ENCODE peak calls at places on chromosomes 16 and 17, in seven cellular contexts. I is tibial nerve, M is astrocyte, R is fibroblast of lung, D is ascending aorta, Y is tibial artery, J is nephron progenitor cell. S is an unnamed sample.

GRCh38 chr17:45740553-45741330 is 43.4 kb upstream of the CRHR1 start:
- DNase-seq in I (no peak), M (peak; percentile 2), R (peak; percentile 11), D (no peak), Y (peak; percentile 35), J (peak; percentile 72), S (peak; percentile 46)

GRCh38 chr16:55508941-55509920 is at the start of gene LPCAT2:
- DNase-seq in I (peak; percentile 83), M (peak; percentile 73), R (peak; percentile 81), D (no peak), Y (peak; percentile 89), J (peak; percentile 92), S (peak; percentile 69)

GRCh38 chr16:58421029-58421428 is 28.8 kb downstream of the GINS3 start:
- DNase-seq in I (no peak), M (no peak), R (no peak), D (no peak), Y (no peak), J (no peak), S (no peak)

GRCh38 chr17:63480826-63481487 is 4.1 kb downstream of the ACE start:
- DNase-seq in I (no peak), M (no peak), R (no peak), D (no peak), Y (no peak), J (no peak), S (no peak)

GRCh38 chr17:73822371-73822770 is 178.1 kb upstream of the SDK2 start:
- DNase-seq in I (no peak), M (no peak), R (no peak), D (no peak), Y (no peak), J (no peak), S (no peak)

GRCh38 chr16:24969071-24969470 is 46.1 kb downstream of the ARHGAP17 start:
- DNase-seq in I (no peak), M (no peak), R (no peak), D (no peak), Y (no peak), J (no peak), S (no peak)

GRCh38 chr17:68591583-68591982 is 9.6 kb downstream of the FAM20A start:
- DNase-seq in I (no peak), M (no peak), R (no peak), D (no peak), Y (no peak), J (peak; percentile 20), S (no peak)

GRCh38 chr17:82529914-82530300 is 10.4 kb downstream of the FOXK2 start:
- DNase-seq in I (no peak), M (no peak), R (no peak), D (no peak), Y (no peak), J (no peak), S (no peak)

GRCh38 chr17:8176998-8177731 is 985 bp upstream of the TMEM107 start:
- DNase-seq in I (no peak), M (no peak), R (no peak), D (no peak), Y (no peak), J (no peak), S (no peak)

DNA sequence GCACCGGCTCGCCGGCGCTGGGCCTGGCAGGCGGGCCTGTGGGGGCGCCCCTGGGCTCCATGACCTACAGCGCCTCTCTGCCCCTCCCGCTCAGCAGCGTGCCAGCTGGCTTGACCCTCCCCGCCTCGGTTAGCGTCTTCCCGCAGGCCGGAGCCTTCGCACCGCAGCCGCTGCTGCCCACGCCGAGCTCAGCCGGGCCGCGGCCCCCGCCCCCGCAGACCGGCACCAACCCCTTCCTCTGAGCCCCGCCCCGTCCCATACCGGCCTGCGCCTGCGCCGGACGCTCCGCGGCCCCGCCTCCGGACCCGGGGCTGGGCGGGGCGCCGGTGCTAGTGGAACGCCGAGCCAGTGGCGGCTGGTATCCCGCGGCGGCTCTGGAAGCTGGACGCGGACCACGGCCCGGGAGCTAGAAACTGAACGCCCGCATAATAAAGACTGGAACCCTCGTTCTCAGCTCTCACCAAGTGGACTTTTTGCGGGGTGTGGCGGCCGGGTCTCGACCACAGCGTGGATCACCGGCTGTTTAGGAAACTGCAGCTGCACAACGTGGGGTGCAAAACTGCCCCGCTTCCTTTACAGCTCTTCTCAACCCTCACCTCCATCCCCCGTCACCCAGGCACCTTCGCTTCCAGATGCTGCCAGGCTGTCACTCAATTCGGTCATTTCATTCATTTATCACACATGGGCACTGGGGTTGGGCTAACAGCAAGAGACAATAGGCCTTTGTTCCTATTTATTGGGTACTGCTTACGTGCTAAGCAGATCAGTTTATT is 4.9 kb upstream of the SPATA20 start:
- DNase-seq in I (peak; percentile 79), M (peak; percentile 53), R (peak; percentile 74), D (peak; percentile 55), Y (peak; percentile 90), J (peak; percentile 95), S (peak; percentile 97)
- TF ChIP-seq CTCF in I (peak; percentile 21), M (no peak), R (peak; percentile 3), D (no peak), Y (peak; percentile 12), J (no peak), S (peak; percentile 7)

GRCh38 chr16:31077592-31078199 is 3.5 kb downstream of the ZNF646 start:
- DNase-seq in I (no peak), M (no peak), R (no peak), D (no peak), Y (no peak), J (no peak), S (no peak)
- TF ChIP-seq CTCF in I (no peak), M (no peak), R (no peak), D (no peak), Y (no peak), J (no peak), S (no peak)

GRCh38 chr17:79427621-79428539 is 183.0 kb downstream of the RBFOX3 start:
- DNase-seq in I (no peak), M (no peak), R (no peak), D (no peak), Y (no peak), J (no peak), S (no peak)
- TF ChIP-seq CTCF in I (no peak), M (no peak), R (no peak), D (no peak), Y (no peak), J (no peak), S (no peak)

GRCh38 chr16:87419971-87420370 is 27.8 kb downstream of the MAP1LC3B start:
- DNase-seq in I (no peak), M (no peak), R (no peak), D (no peak), Y (no peak), J (no peak), S (no peak)

GRCh38 chr16:87418644-87419043 is 26.5 kb downstream of the MAP1LC3B start:
- DNase-seq in I (no peak), M (no peak), R (no peak), D (no peak), Y (no peak), J (no peak), S (no peak)

GRCh38 chr16:87422106-87422505 is 30.0 kb downstream of the MAP1LC3B start:
- DNase-seq in I (no peak), M (no peak), R (no peak), D (no peak), Y (no peak), J (no peak), S (no peak)

GRCh38 chr16:87421369-87421912 is 29.3 kb downstream of the MAP1LC3B start:
- DNase-seq in I (no peak), M (no peak), R (no peak), D (no peak), Y (no peak), J (no peak), S (no peak)

DNA sequence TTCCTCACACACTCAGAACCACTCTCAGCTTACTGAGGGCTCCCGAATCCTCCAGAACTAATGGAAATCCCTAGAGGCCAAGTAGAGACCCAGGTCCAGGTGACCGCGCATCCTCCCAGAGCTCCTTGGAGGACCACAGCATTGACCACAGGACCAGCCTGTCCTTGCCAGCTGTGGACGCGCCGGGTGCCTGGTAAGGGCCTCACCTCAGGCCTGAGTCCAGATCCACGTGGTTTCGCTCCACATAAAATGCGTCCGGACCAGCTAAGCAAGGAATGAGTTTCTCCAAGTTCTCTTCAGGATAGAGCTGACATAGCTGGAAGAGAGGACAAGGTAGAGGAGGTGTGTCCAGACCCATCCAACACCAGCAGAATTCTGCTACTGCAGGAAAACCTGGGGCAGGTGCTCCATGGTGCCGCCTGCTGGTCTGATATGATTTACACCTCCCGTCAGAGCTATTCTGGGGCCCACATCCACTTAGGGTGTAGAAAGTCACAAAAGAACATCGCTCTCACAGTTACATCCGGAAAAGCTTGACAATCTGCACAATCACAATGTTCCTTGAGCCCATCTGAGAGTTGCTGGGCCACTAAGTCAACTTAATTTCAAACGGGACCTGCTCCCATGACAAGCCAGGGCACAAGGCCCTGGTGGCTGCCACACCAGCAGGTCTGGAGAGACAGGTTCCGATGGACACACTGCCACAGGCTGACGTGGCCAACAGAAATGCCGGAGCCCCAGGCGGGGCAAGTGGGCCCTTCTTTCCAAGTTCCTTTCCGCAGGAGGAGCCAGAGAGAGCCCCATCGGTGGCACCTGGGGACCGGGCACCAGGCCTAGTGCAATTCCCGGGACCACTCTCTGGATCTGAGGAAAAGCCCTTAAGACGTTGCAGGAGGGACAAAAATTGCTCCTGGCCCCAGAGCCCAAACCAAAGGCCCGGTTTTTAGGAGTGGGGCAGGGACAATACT is 28.5 kb downstream of the MAP1LC3B start:
- DNase-seq in I (no peak), M (no peak), R (no peak), D (no peak), Y (no peak), J (no peak), S (peak; percentile 41)
- TF ChIP-seq CTCF in I (no peak), M (no peak), R (no peak), D (no peak), Y (no peak), J (no peak), S (peak; percentile 57)

GRCh38 chr17:66021757-66022156 is 170.2 kb downstream of the CEP112 start:
- DNase-seq in I (no peak), M (no peak), R (no peak), D (no peak), Y (no peak), J (no peak), S (no peak)
- TF ChIP-seq CTCF in I (no peak), M (no peak), R (no peak), D (no peak), Y (no peak), J (no peak), S (no peak)

GRCh38 chr17:77253611-77254051 is 112.9 kb downstream of the SEC14L1 start:
- DNase-seq in I (no peak), M (peak; percentile 59), R (peak; percentile 73), D (no peak), Y (no peak), J (no peak), S (no peak)

GRCh38 chr17:77252736-77253135 is 112.0 kb downstream of the SEC14L1 start:
- DNase-seq in I (no peak), M (no peak), R (no peak), D (no peak), Y (no peak), J (no peak), S (no peak)

GRCh38 chr17:77256710-77257109 is 115.9 kb downstream of the SEC14L1 start:
- DNase-seq in I (no peak), M (no peak), R (no peak), D (no peak), Y (no peak), J (no peak), S (no peak)

GRCh38 chr17:77257169-77257568 is 116.4 kb downstream of the SEC14L1 start:
- DNase-seq in I (no peak), M (no peak), R (no peak), D (no peak), Y (no peak), J (no peak), S (no peak)

GRCh38 chr17:77254961-77255741 is 114.4 kb downstream of the SEC14L1 start:
- DNase-seq in I (no peak), M (peak; percentile 69), R (peak; percentile 82), D (no peak), Y (peak; percentile 79), J (no peak), S (peak; percentile 96)
- TF ChIP-seq CTCF in I (no peak), M (no peak), R (no peak), D (no peak), Y (no peak), J (no peak), S (no peak)

GRCh38 chr16:87671221-87671620 is 68.9 kb downstream of the JPH3 start:
- DNase-seq in I (no peak), M (no peak), R (no peak), D (no peak), Y (no peak), J (no peak), S (no peak)
- TF ChIP-seq CTCF in I (no peak), M (no peak), R (no peak), D (no peak), Y (no peak), J (no peak), S (no peak)